ENCODE peak calls at places on chromosomes 4 and X, in four cellular contexts. F is neural progenitor cell, V is endothelial cell of umbilical vein, C is HepG2. P is an unnamed sample.
A peak's percentile ranks its signal among the peaks of the same experiment; 100 is the strongest.

GRCh38 chr4:163494360-163495241 is at the start of gene TMA16:
- DNase-seq in F (peak; percentile 93), V (peak; percentile 93), C (peak; percentile 92), P (peak; percentile 99)

GRCh38 chrX:120794525-120794975 is 81.1 kb downstream of the CT47B1 start:
- DNase-seq in F (no peak), V (peak; percentile 67), C (no peak), P (no peak)

GRCh38 chrX:153646620-153647373 is at the start of gene DUSP9:
- DNase-seq in F (peak; percentile 72), V (peak; percentile 17), C (peak; percentile 83), P (no peak)

GRCh38 chr4:38101563-38101962 is 141.4 kb downstream of the PTTG2 start:
- DNase-seq in F (no peak), V (no peak), C (no peak), P (no peak)

GRCh38 chr4:68499021-68499420 is 51.8 kb downstream of the TMPRSS11E start:
- DNase-seq in F (no peak), V (no peak), C (no peak), P (no peak)

GRCh38 chr4:86117781-86118302 is 242.0 kb downstream of the MAPK10 start:
- DNase-seq in F (no peak), V (no peak), C (no peak), P (no peak)

GRCh38 chr4:88737304-88738015 is 39.8 kb upstream of the NAP1L5 start:
- DNase-seq in F (peak; percentile 54), V (peak; percentile 31), C (no peak), P (no peak)

GRCh38 chr4:114173968-114174367 is 194.5 kb upstream of the ARSJ start:
- DNase-seq in F (no peak), V (no peak), C (no peak), P (no peak)

GRCh38 chrX:85994228-85994627 is 53.1 kb downstream of the CHM start:
- DNase-seq in F (no peak), V (no peak), C (peak; percentile 10), P (no peak)

GRCh38 chr4:87060957-87061356 is 126.1 kb downstream of the AFF1 start:
- DNase-seq in F (no peak), V (no peak), C (no peak), P (no peak)

GRCh38 chr4:140223056-140223810 is 69.2 kb upstream of the MAML3 start:
- DNase-seq in F (no peak), V (peak; percentile 80), C (no peak), P (no peak)

GRCh38 chr4:102623622-102624021 is 122.5 kb downstream of the NFKB1 start:
- DNase-seq in F (peak; percentile 43), V (peak; percentile 30), C (peak; percentile 77), P (no peak)

GRCh38 chr4:156378053-156378665 is 424.5 kb upstream of the CTSO start:
- DNase-seq in F (peak; percentile 50), V (peak; percentile 56), C (peak; percentile 2), P (peak; percentile 81)

GRCh38 chr4:17058506-17058905 is 160.1 kb upstream of the LDB2 start:
- DNase-seq in F (no peak), V (no peak), C (no peak), P (no peak)

GRCh38 chr4:150799207-150799606 is 215.9 kb downstream of the LRBA start:
- DNase-seq in F (no peak), V (no peak), C (peak; percentile 16), P (peak; percentile 66)

GRCh38 chr4:130266814-130267213 is 1170.9 kb downstream of the C4orf33 start:
- DNase-seq in F (no peak), V (no peak), C (no peak), P (no peak)

GRCh38 chr4:57139783-57140182 is 29.6 kb upstream of the IGFBP7 start:
- DNase-seq in F (no peak), V (no peak), C (no peak), P (no peak)

GRCh38 chrX:10794203-10794630 is 173.8 kb upstream of the MID1 start:
- DNase-seq in F (no peak), V (no peak), C (no peak), P (no peak)

GRCh38 chr4:108637856-108638255 is 12.5 kb upstream of the OSTC start:
- DNase-seq in F (no peak), V (no peak), C (no peak), P (no peak)

GRCh38 chrX:104137496-104137895 is 19.3 kb downstream of the SLC25A53 start:
- DNase-seq in F (no peak), V (peak; percentile 4), C (no peak), P (peak; percentile 64)

GRCh38 chr4:177051473-177052060 is 258.1 kb upstream of the NEIL3 start:
- DNase-seq in F (peak; percentile 80), V (peak; percentile 40), C (peak; percentile 20), P (peak; percentile 77)

GRCh38 chr4:152920768-152921167 is 15.4 kb upstream of the FHDC1 start:
- DNase-seq in F (no peak), V (no peak), C (no peak), P (peak; percentile 55)

GRCh38 chr4:121655320-121656268 is 41.2 kb downstream of the ANXA5 start:
- DNase-seq in F (no peak), V (no peak), C (no peak), P (no peak)

GRCh38 chr4:155999743-156000142 is 46.1 kb upstream of the CTSO start:
- DNase-seq in F (peak; percentile 90), V (no peak), C (no peak), P (peak; percentile 75)

GRCh38 chrX:50333308-50333707 is 128.7 kb downstream of the CCNB3 start:
- DNase-seq in F (no peak), V (no peak), C (no peak), P (peak; percentile 11)
- H3K4me2 ChIP-seq in F (no peak overlapping the region), V (no peak overlapping the region), C (no peak overlapping the region), P (no peak overlapping the region)

GRCh38 chrX:118631586-118631985 is 95.8 kb upstream of the IL13RA1 start:
- DNase-seq in F (no peak), V (no peak), C (no peak), P (no peak)

GRCh38 chrX:118630843-118631242 is 96.6 kb upstream of the IL13RA1 start:
- DNase-seq in F (no peak), V (no peak), C (no peak), P (no peak)

GRCh38 chrX:118632862-118633261 is 94.5 kb upstream of the IL13RA1 start:
- DNase-seq in F (no peak), V (no peak), C (no peak), P (no peak)

GRCh38 chrX:118633530-118633929 is 93.9 kb upstream of the IL13RA1 start:
- DNase-seq in F (no peak), V (no peak), C (no peak), P (no peak)

DNA sequence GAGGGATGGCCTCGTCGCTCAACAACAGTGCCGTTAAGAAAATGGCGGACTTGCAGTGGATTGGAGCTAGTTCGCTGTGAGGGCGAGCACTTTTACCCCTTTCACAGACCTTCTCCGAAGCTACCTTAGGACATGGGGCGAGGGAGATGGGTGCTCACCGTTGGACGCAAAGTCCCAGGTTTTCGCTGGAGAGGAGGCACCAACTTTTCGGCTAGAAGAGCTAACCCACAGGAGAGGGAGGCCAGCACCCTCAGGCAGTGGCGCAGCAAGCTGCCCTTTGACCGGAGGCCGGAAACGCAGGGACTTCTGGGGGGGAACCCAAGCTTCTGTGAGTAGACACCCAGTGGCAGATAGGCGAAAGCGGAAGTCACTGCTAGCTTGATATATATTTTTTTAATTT is 93.1 kb upstream of the IL13RA1 start:
- DNase-seq in F (no peak), V (no peak), C (no peak), P (no peak)
- H3K36me3 ChIP-seq in F (peaks cover 3% of the 10 kb centered on the region), V (no peaks in the 10 kb centered on the region), C (no peaks in the 10 kb centered on the region), P (no peaks in the 10 kb centered on the region)

GRCh38 chrX:12227412-12228041 is 89.3 kb downstream of the FRMPD4 start:
- DNase-seq in F (no peak), V (no peak), C (no peak), P (no peak)
- H3K9ac ChIP-seq in F (no peak overlapping the region), V (no peak overlapping the region), C (no peak overlapping the region), P (no peak overlapping the region)

GRCh38 chr4:39609454-39609911 is 29.2 kb downstream of the SMIM14 start:
- DNase-seq in F (no peak), V (no peak), C (peak; percentile 64), P (no peak)
- H3K4me2 ChIP-seq in F (no peak overlapping the region), V (no peak overlapping the region), C (peak overlapping the region; percentile 29), P (no peak overlapping the region)

GRCh38 chr4:61528595-61528994 is 328.5 kb downstream of the ADGRL3 start:
- DNase-seq in F (no peak), V (no peak), C (no peak), P (no peak)
- H3K36me3 ChIP-seq in F (no peaks in the 10 kb centered on the region), V (no peaks in the 10 kb centered on the region), C (no peaks in the 10 kb centered on the region), P (no peaks in the 10 kb centered on the region)

DNA sequence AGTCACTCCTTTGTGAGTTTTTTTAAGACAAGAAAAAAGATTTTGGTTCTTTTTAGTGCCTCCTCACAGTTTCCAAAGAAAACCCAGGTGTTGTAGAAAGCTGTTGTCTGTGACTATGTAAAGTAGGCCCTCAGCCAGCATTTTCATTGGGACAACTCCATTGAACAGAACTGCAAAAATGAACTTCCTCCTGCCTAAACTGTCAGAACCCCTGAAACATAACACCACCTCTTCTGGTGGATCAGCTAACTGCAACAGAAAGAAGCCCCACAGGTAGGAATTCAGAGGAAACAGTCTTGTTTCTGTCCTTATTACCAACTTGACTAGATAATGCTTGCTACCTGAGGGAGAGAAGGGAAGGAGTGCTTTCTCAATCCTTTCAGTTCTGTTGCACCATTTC is 3.4 kb upstream of the ATP11C start:
- DNase-seq in F (no peak), V (no peak), C (no peak), P (peak; percentile 54)
- H3K9ac ChIP-seq in F (no peak overlapping the region), V (no peak overlapping the region), C (no peak overlapping the region), P (no peak overlapping the region)

P was measured in Karpas-422.